ENCODE peak calls at places on chromosome 3, in four cellular contexts. X, J, V and S are unnamed samples.

GRCh38 chr3:197154-197855 is 742 bp downstream of the CHL1 start:
- DNase-seq in X (no peak), J (peak; percentile 79), V (no peak), S (no peak)

GRCh38 chr3:173217127-173217526 is 76.1 kb upstream of the SPATA16 start:
- DNase-seq in X (no peak), J (no peak), V (no peak), S (no peak)

GRCh38 chr3:194401346-194401745 is 2.3 kb upstream of the GP5 start:
- DNase-seq in X (no peak), J (no peak), V (no peak), S (no peak)

GRCh38 chr3:116201032-116201690 is 244.1 kb downstream of the LSAMP start:
- DNase-seq in X (no peak), J (no peak), V (no peak), S (no peak)

GRCh38 chr3:45937206-45938042 is 5.8 kb upstream of the CXCR6 start:
- DNase-seq in X (no peak), J (peak; percentile 53), V (no peak), S (no peak)

GRCh38 chr3:145032790-145033189 is 1061.2 kb downstream of the DIPK2A start:
- DNase-seq in X (no peak), J (no peak), V (no peak), S (no peak)

GRCh38 chr3:8839607-8840325 is 70.4 kb upstream of the OXTR start:
- DNase-seq in X (no peak), J (no peak), V (no peak), S (no peak)

GRCh38 chr3:111737056-111737711 is 121.9 kb upstream of the PHLDB2 start:
- DNase-seq in X (peak; percentile 34), J (no peak), V (peak; percentile 23), S (peak; percentile 74)

GRCh38 chr3:45864760-45865567 is 21.4 kb upstream of the CCR9 start:
- DNase-seq in X (no peak), J (no peak), V (no peak), S (no peak)

GRCh38 chr3:67630666-67631362 is 23.6 kb downstream of the SUCLG2 start:
- DNase-seq in X (no peak), J (no peak), V (no peak), S (no peak)

GRCh38 chr3:114624676-114625181 is 330.9 kb downstream of the TIGIT start:
- DNase-seq in X (peak; percentile 65), J (peak; percentile 92), V (peak; percentile 89), S (peak; percentile 97)

GRCh38 chr3:155701882-155702465 is 42.9 kb downstream of the PLCH1 start:
- DNase-seq in X (no peak), J (no peak), V (no peak), S (no peak)

GRCh38 chr3:9290556-9290955 is 41.1 kb upstream of the SRGAP3 start:
- DNase-seq in X (no peak), J (no peak), V (no peak), S (no peak)

GRCh38 chr3:47663630-47664240 is 85.1 kb upstream of the CSPG5 start:
- DNase-seq in X (no peak), J (no peak), V (no peak), S (no peak)

GRCh38 chr3:47664519-47664918 is 85.9 kb upstream of the CSPG5 start:
- DNase-seq in X (no peak), J (no peak), V (no peak), S (no peak)

GRCh38 chr3:47666118-47666517 is 87.5 kb upstream of the CSPG5 start:
- DNase-seq in X (no peak), J (no peak), V (no peak), S (no peak)

DNA sequence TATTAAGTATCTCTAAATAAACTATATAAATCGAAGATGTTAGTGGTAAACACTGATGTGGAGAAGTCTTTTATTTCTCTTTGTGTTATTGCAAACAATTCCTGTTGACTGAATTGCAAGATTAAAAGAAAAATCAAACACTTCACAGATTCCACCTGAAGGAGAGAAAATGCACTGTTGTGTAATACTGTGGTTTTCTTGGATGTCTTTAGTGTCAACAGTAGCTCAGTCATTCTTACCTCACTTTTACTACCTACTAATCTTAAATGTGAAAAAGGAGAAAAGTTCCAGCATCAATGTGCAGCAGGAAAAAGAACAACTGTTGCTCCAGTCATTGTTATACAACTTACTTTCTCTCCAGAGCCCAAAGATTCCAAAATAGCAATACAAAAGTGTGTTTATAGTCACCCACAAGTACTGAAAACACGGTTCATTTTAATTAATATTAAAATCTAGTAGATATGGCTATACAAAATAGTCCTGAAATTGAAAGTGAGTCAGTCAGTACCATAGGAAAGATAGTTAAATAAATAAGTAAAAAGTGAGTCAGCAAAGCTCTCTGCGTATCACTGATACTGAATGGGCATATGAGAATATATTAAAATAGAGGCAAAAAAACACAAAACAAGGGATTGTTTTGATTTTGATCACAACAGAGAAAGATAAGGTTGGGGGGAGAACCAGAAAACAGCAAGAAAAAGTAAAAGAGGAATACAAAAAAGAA is 90.5 kb upstream of the CSPG5 start:
- DNase-seq in X (no peak), J (no peak), V (no peak), S (no peak)
- TF ChIP-seq POLR2A in X (no peak), J (no peak), V (no peak), S (no peak)

GRCh38 chr3:47009225-47010049 is 30.0 kb downstream of the NBEAL2 start:
- DNase-seq in X (peak; percentile 77), J (peak; percentile 92), V (peak; percentile 90), S (peak; percentile 96)
- TF ChIP-seq POLR2A in X (no peak), J (peak; percentile 39), V (peak; percentile 75), S (peak; percentile 69)

DNA sequence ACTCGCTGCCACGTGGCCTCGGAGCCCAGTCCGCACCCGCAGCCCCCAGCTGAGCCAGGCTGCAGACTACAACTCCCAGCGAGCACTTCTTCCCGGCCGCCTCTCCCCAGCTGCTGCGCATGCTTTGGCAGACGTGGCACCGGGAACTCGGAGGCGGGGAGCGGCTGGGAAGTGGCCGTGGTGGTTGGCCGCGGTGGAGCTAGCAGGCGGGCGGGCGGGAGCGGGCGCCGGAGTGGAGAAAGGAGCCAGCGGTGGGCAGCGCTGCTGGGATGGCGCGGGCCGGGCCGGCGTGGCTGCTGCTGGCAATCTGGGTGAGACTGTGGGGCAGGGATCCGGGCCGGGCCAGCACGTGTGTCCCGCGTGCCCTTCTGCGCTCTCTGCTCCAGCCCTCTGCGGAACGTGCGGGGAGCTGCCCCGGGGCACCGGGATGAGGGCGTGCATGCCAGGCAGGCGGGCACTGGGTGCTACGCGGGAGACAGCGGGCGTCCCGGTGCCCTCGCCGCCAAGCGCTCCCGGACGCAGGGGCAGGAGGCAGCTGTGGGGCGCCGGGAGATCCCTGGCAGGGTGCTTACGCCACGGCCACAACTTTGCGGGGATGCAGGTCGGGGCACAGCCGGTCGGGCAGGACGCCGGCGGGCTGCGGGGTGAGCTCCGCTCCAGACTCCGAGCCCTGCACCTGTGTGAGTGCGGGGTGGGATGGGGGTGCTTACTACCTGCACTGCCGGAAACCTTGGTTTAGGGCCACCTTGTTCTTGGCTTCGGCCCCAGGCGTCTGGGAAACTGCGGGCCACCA is at the start of gene PDIA5:
- DNase-seq in X (peak; percentile 93), J (peak; percentile 95), V (peak; percentile 93), S (peak; percentile 97)
- TF ChIP-seq POLR2A in X (no peak), J (no peak), V (peak; percentile 88), S (peak; percentile 65)

GRCh38 chr3:50321844-50322385 is 630 bp downstream of the HYAL2 start:
- DNase-seq in X (no peak), J (no peak), V (no peak), S (no peak)

GRCh38 chr3:50323614-50324199 is 1.2 kb upstream of the HYAL2 start:
- DNase-seq in X (no peak), J (no peak), V (no peak), S (no peak)

GRCh38 chr3:50323092-50323600 is 601 bp upstream of the HYAL2 start:
- DNase-seq in X (no peak), J (no peak), V (no peak), S (no peak)

GRCh38 chr3:50321146-50321843 is 1.2 kb downstream of the HYAL2 start:
- DNase-seq in X (peak; percentile 92), J (peak; percentile 95), V (peak; percentile 91), S (peak; percentile 97)

GRCh38 chr3:50322386-50323091 is at the start of gene HYAL2:
- DNase-seq in X (peak; percentile 67), J (no peak), V (peak; percentile 61), S (no peak)
- TF ChIP-seq POLR2A in X (no peak), J (no peak), V (peak; percentile 36), S (no peak)

DNA sequence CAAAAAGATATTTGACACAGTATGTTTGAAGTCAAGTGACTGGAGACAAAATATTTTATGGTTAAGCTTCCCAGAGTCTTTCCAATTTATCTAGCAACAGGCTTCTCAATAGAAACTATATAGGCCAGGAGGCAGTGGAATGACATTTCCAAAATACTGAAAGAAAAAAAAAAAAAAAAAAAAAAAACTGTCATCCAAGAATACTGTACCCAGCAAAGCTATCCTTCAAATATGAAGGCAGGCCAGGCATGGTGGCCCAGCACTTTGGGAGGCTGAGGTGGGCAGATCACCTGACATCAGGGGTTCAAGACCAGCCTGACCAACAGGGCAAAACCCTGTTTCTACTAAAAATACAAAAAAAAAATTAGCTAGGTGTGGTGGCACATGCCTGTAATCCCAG is 20.9 kb downstream of the NME9 start:
- DNase-seq in X (no peak), J (no peak), V (no peak), S (no peak)
- TF ChIP-seq POLR2A in X (no peak), J (no peak), V (no peak), S (no peak)

DNA sequence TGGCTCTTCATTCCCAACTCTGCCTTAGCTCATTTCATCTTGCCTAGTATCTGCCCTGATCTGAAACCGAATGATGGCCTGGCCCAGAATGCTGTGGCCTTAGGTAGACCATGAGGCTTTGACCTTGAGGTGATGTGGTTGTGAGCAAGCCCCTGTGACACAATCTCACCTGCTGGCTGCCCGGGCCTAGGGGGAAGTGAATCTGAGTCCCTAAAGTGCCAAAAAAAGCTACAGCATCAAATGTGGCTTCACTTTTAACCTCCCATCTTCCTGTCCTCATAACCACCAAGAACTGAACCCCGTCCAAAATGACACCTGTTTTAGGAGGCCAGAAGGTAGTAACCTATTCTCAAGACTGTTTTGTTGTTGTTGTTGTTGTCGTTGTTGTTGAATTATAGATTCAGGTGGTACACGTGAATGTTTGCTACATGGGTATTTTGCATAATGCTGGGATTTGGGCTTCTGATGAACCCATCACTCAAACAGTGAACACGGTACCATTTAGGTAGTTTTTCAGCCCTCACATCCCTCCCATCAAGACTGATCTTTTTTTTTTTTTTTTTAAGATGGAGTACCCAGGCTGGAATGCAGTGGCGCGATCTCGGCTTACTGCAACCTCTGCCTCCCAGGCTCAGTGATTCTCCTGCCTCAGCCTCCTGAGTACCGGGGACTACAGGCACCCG is 54.6 kb downstream of the MCCC1 start:
- DNase-seq in X (no peak), J (no peak), V (no peak), S (no peak)
- TF ChIP-seq POLR2A in X (no peak), J (no peak), V (no peak), S (no peak)

GRCh38 chr3:127811717-127812116 is 10.6 kb downstream of the MGLL start:
- DNase-seq in X (no peak), J (no peak), V (no peak), S (no peak)

GRCh38 chr3:127805026-127805753 is 17.1 kb downstream of the MGLL start:
- DNase-seq in X (no peak), J (no peak), V (no peak), S (no peak)

GRCh38 chr3:127809211-127809610 is 13.1 kb downstream of the MGLL start:
- DNase-seq in X (no peak), J (no peak), V (no peak), S (no peak)

GRCh38 chr3:127809611-127810010 is 12.7 kb downstream of the MGLL start:
- DNase-seq in X (no peak), J (no peak), V (no peak), S (no peak)

DNA sequence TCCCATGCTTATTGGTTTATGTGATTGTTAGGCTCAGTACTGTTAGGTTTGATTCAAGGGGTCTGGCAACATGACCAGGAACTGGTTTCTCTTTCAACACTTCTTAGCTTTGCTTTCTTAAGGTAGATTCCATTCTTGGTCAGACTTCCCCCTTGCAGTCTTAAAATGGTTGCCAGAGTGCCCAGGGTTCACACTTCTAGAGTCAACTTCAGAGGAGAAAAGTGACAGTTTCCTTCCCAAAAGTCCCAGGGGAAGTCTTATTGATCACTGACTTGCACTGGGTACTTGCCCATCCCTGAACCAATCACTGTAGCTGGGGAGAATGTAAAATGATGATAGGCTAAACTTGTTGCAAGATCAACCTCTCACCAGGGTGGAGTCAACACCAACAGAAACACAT is 14.1 kb downstream of the MGLL start:
- DNase-seq in X (no peak), J (no peak), V (no peak), S (no peak)
- TF ChIP-seq POLR2A in X (no peak), J (no peak), V (no peak), S (no peak)